ENCODE peak calls at places on chromosomes 16 and 17, in eight cellular contexts. O is tibial nerve, C is esophagus muscularis mucosa, H is stomach, P is SK-N-SH, K is suprapubic skin, S is ovary, X is sigmoid colon. E is an unnamed sample.

GRCh38 chr17:72560303-72561247 is 439.8 kb downstream of the SOX9 start:
- DNase-seq in O (no peak), C (no peak), H (peak), P (peak), K (no peak), S (no peak), X (no peak), E (peak)

GRCh38 chr17:7786866-7787265 is 47.2 kb upstream of the KDM6B start:
- DNase-seq in O (no peak), C (no peak), H (no peak), P (no peak), K (no peak), S (no peak), X (no peak), E (no peak)

GRCh38 chr17:34254146-34254545 is 939 bp upstream of the CCL2 start:
- DNase-seq in O (no peak), C (peak), H (no peak), P (no peak), K (no peak), S (no peak), X (no peak), E (no peak)

GRCh38 chr16:78396673-78397072 is 297.2 kb downstream of the WWOX start:
- DNase-seq in O (no peak), C (no peak), H (no peak), P (no peak), K (no peak), S (no peak), X (no peak), E (no peak)

GRCh38 chr17:71334041-71334781 is 786.6 kb upstream of the SOX9 start:
- DNase-seq in O (no peak), C (no peak), H (no peak), P (no peak), K (no peak), S (no peak), X (no peak), E (no peak)

GRCh38 chr16:81539009-81539820 is 94.6 kb downstream of the CMIP start:
- DNase-seq in O (no peak), C (no peak), H (no peak), P (peak), K (no peak), S (no peak), X (no peak), E (no peak)

GRCh38 chr17:7282752-7283321 is 1.3 kb downstream of the SLC2A4 start:
- DNase-seq in O (no peak), C (no peak), H (no peak), P (peak), K (no peak), S (no peak), X (peak), E (no peak)

GRCh38 chr16:8816967-8817662 is 19.5 kb downstream of the PMM2 start:
- DNase-seq in O (no peak), C (no peak), H (no peak), P (no peak), K (no peak), S (no peak), X (no peak), E (no peak)

GRCh38 chr16:74830646-74831045 is 56.0 kb upstream of the FA2H start:
- DNase-seq in O (no peak), C (no peak), H (no peak), P (no peak), K (no peak), S (no peak), X (no peak), E (no peak)

GRCh38 chr16:54334208-54334607 is 47.6 kb upstream of the IRX3 start:
- DNase-seq in O (no peak), C (no peak), H (no peak), P (no peak), K (no peak), S (no peak), X (no peak), E (no peak)

GRCh38 chr17:32912218-32912897 is 15.6 kb upstream of the TMEM98 start:
- DNase-seq in O (no peak), C (peak), H (peak), P (no peak), K (peak), S (peak), X (peak), E (peak)

GRCh38 chr16:64304376-64304775 is 817.5 kb downstream of the CDH11 start:
- DNase-seq in O (no peak), C (no peak), H (no peak), P (no peak), K (no peak), S (no peak), X (no peak), E (no peak)

GRCh38 chr16:57658130-57658877 is 9.8 kb upstream of the ADGRG3 start:
- DNase-seq in O (no peak), C (no peak), H (no peak), P (no peak), K (no peak), S (no peak), X (no peak), E (no peak)

GRCh38 chr16:68000450-68000849 is 1.2 kb upstream of the DPEP2 start:
- DNase-seq in O (no peak), C (no peak), H (no peak), P (no peak), K (no peak), S (no peak), X (no peak), E (no peak)

GRCh38 chr17:17454276-17454675 is 22.5 kb upstream of the MED9 start:
- DNase-seq in O (no peak), C (no peak), H (peak), P (no peak), K (peak), S (no peak), X (no peak), E (no peak)

GRCh38 chr17:54903375-54903774 is 2.7 kb downstream of the TOM1L1 start:
- DNase-seq in O (no peak), C (no peak), H (peak), P (peak), K (no peak), S (peak), X (no peak), E (peak)

GRCh38 chr16:3020247-3020603 is at the start of gene TNFRSF12A:
- DNase-seq in O (peak), C (peak), H (peak), P (peak), K (no peak), S (peak), X (peak), E (peak)

GRCh38 chr17:77611791-77612466 is 346.6 kb upstream of the TNRC6C start:
- DNase-seq in O (no peak), C (no peak), H (no peak), P (no peak), K (peak), S (no peak), X (peak), E (no peak)

GRCh38 chr16:87317766-87318121 is 552 bp upstream of the C16orf95 start:
- DNase-seq in O (no peak), C (no peak), H (peak), P (peak), K (peak), S (peak), X (peak), E (peak)

GRCh38 chr16:53859995-53860540 is 156.1 kb downstream of the FTO start:
- DNase-seq in O (no peak), C (no peak), H (no peak), P (no peak), K (no peak), S (no peak), X (no peak), E (no peak)

GRCh38 chr17:51613255-51613654 is 352.9 kb downstream of the UTP18 start:
- DNase-seq in O (no peak), C (no peak), H (no peak), P (no peak), K (no peak), S (no peak), X (no peak), E (no peak)

GRCh38 chr16:65697061-65697460 is 575.2 kb upstream of the CDH11 start:
- DNase-seq in O (no peak), C (no peak), H (no peak), P (no peak), K (no peak), S (no peak), X (no peak), E (no peak)

GRCh38 chr17:40124279-40125141 is 2.7 kb downstream of the MSL1 start:
- DNase-seq in O (no peak), C (no peak), H (no peak), P (no peak), K (no peak), S (no peak), X (no peak), E (no peak)
- TF ChIP-seq EP300 in O (no peak), C (no peak), H (no peak), P (no peak), K (no peak), S (no peak), X (no peak), E (no peak)

DNA sequence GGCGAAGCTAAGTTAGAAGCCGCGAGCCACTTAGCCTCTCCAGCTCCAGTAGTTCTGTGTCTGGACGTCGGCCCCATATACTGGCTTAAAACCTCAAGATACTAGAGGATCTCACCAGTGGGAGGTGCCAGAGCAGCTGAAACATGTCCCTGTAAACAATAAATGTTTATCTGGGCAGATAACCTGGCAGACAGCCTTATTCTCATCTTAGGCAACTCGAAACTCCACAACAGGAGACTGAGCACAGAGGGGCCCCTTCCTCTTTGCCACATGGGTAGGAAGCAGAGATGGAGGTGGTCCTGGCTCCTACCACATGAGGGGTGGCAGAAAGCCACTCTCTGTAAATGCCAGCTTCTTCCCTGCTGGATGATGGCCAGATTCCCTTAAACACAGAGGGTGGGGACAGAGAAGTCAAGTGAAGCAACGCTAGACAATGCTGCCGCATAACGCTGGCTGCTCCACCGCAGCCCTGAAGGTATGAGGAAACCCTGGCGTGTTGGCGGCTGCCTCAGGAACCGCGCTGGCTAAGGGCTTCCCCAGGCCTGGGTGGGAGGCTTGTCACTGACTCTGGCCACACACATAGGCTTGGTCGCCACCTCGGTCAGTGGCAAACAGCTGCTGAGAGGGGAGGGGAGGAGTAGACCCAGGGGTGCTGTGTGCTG is 67.9 kb downstream of the HIC1 start:
- DNase-seq in O (no peak), C (no peak), H (peak), P (peak), K (peak), S (peak), X (peak), E (no peak)
- TF ChIP-seq EP300 in O (no peak), C (no peak), H (no peak), P (no peak), K (no peak), S (no peak), X (no peak), E (no peak)

GRCh38 chr17:9346296-9346926 is 229.2 kb downstream of the STX8 start:
- DNase-seq in O (no peak), C (no peak), H (no peak), P (no peak), K (no peak), S (no peak), X (no peak), E (no peak)
- TF ChIP-seq EP300 in O (no peak), C (no peak), H (no peak), P (no peak), K (no peak), S (no peak), X (no peak), E (no peak)

GRCh38 chr17:43842975-43843325 is 4.0 kb upstream of the CD300LG start:
- DNase-seq in O (no peak), C (no peak), H (no peak), P (no peak), K (no peak), S (no peak), X (no peak), E (no peak)

GRCh38 chr17:43839670-43840101 is 6.7 kb upstream of the MPP3 start:
- DNase-seq in O (no peak), C (no peak), H (peak), P (no peak), K (no peak), S (no peak), X (no peak), E (peak)

GRCh38 chr17:43845772-43846171 is 1.2 kb upstream of the CD300LG start:
- DNase-seq in O (no peak), C (no peak), H (no peak), P (no peak), K (no peak), S (no peak), X (no peak), E (no peak)

GRCh38 chr17:43844241-43844640 is 2.7 kb upstream of the CD300LG start:
- DNase-seq in O (no peak), C (no peak), H (no peak), P (no peak), K (no peak), S (no peak), X (peak), E (no peak)

GRCh38 chr17:43840814-43841213 is 6.2 kb upstream of the CD300LG start:
- DNase-seq in O (no peak), C (no peak), H (no peak), P (peak), K (no peak), S (no peak), X (no peak), E (peak)
- TF ChIP-seq EP300 in O (no peak), C (no peak), H (no peak), P (no peak), K (no peak), S (no peak), X (no peak), E (no peak)

GRCh38 chr16:48180868-48181480 is 25.2 kb upstream of the ABCC12 start:
- DNase-seq in O (no peak), C (no peak), H (no peak), P (no peak), K (no peak), S (no peak), X (peak), E (no peak)

GRCh38 chr16:48188449-48189102 is 32.8 kb upstream of the ABCC12 start:
- DNase-seq in O (no peak), C (no peak), H (no peak), P (no peak), K (no peak), S (no peak), X (no peak), E (no peak)

GRCh38 chr16:48184681-48185080 is 28.9 kb upstream of the ABCC12 start:
- DNase-seq in O (no peak), C (no peak), H (no peak), P (no peak), K (no peak), S (no peak), X (peak), E (no peak)

GRCh38 chr16:48182979-48183537 is 27.3 kb upstream of the ABCC12 start:
- DNase-seq in O (no peak), C (no peak), H (no peak), P (no peak), K (no peak), S (no peak), X (peak), E (no peak)
- TF ChIP-seq EP300 in O (no peak), C (no peak), H (no peak), P (no peak), K (no peak), S (no peak), X (no peak), E (no peak)

E was measured in A549.